ENCODE peak calls at places on chromosomes 2 and 18, in five cellular contexts. X is ovary, U is thyroid gland, G is sigmoid colon, R is body of pancreas. F is an unnamed sample. For H3K36me3, the result is how much of the 10 kb centered on the place peaks cover.

GRCh38 chr2:241324775-241325174 is 9.1 kb downstream of the SEPTIN2 start:
- DNase-seq in X (no peak), U (no peak), G (no peak), R (no peak), F (no peak)

GRCh38 chr2:215969131-215969841 is 44.1 kb downstream of the MREG start:
- DNase-seq in X (no peak), U (no peak), G (no peak), R (no peak), F (no peak)

GRCh38 chr2:59677095-59677609 is 876.3 kb downstream of the BCL11A start:
- DNase-seq in X (no peak), U (no peak), G (no peak), R (no peak), F (no peak)

GRCh38 chr2:132782166-132782783 is 112.3 kb upstream of the LYPD1 start:
- DNase-seq in X (no peak), U (no peak), G (no peak), R (no peak), F (no peak)

GRCh38 chr18:57727952-57728807 is 74.9 kb downstream of the ATP8B1 start:
- DNase-seq in X (no peak), U (no peak), G (no peak), R (no peak), F (no peak)

GRCh38 chr18:48802543-48803428 is 148.0 kb downstream of the SMAD7 start:
- DNase-seq in X (peak), U (peak), G (peak), R (peak), F (peak)

GRCh38 chr2:64056021-64056420 is 36.8 kb upstream of the VPS54 start:
- DNase-seq in X (no peak), U (no peak), G (no peak), R (no peak), F (no peak)

GRCh38 chr2:222076978-222077690 is 221.7 kb downstream of the PAX3 start:
- DNase-seq in X (no peak), U (no peak), G (no peak), R (no peak), F (no peak)

GRCh38 chr2:45851576-45852304 is 200.3 kb downstream of the PRKCE start:
- DNase-seq in X (no peak), U (peak), G (no peak), R (no peak), F (no peak)

GRCh38 chr2:198362777-198363176 is 558.4 kb downstream of the PLCL1 start:
- DNase-seq in X (no peak), U (no peak), G (no peak), R (no peak), F (no peak)

GRCh38 chr2:208195477-208195876 is 5.6 kb upstream of the C2orf80 start:
- DNase-seq in X (no peak), U (no peak), G (no peak), R (no peak), F (no peak)

GRCh38 chr2:224934542-224935188 is 107.6 kb downstream of the DOCK10 start:
- DNase-seq in X (no peak), U (no peak), G (no peak), R (no peak), F (no peak)

GRCh38 chr18:77061946-77062517 is 70.6 kb downstream of the MBP start:
- DNase-seq in X (no peak), U (no peak), G (no peak), R (peak), F (no peak)

GRCh38 chr2:174711206-174711605 is 53.1 kb downstream of the CHRNA1 start:
- DNase-seq in X (no peak), U (no peak), G (no peak), R (no peak), F (no peak)

DNA sequence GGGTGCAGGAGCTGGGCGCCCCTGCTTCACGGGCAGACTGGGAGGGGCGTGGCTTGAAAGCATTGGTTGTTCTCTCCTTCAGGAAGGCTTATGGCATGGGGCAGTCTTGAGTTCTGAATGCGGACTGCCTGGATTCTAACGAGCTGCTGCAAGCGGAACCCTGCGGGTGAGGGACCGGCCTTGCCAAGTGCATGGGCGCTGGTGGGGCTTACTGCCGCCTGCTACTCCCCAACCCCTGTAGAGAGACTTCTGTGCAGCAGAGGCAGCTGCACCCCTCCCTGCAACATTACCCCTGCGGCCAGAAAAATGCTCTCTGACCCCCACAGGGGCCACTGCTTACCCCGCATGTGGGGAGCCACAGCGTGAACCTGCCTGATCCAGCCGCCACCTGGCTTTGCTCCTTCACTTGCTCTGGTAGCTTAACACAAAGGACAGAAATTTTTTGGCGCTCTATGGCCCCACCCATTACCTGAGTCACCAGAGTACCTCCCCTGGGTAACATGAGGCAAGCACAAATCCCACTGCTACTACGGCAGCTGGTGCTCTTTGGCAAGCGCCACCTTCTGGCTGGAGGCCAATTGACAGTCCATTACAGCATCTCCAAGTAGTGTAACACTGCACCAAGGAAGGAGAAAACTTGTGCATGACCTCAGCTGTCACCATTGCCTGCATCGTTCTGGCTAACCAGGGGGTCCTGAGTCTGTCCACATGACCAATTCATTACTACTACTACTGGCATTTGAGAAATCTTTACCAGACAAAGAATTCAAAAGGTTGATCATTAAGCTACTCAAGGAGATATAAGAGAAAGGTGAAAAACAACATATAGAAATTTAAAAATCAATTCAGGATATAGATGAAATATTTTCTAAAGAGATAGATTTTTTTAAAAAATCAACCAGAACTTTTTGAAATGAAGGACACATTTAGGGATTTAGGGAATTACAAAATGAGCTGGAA is 35.4 kb downstream of the MYL12B start:
- DNase-seq in X (peak), U (peak), G (peak), R (peak), F (peak)
- TF ChIP-seq POLR2A in X (no peak), U (no peak), G (no peak), R (peak), F (no peak)

DNA sequence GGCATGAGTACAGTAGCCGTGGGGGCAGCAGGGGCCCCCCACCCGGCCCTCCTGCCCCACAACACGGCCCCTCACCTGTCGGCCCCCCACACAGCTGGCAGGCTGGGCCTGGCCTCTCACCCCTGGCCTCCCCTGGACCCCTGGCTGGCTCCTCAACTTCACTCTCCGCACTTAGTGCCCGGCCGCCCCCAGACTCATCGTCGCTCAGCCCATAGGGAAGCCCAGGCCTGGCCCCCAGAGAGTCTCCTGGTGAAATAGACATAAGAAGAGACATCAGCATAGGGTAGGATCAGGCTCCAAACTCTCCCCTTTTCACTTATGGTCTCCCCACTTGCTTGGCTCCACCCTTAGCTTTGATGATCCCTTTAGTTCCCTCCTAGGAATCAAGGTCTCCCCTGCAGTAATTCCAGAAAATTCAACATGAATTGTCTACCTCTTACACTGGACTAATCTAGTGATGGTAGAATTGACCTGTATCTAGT is 1.7 kb downstream of the ZNF513 start:
- DNase-seq in X (no peak), U (no peak), G (no peak), R (no peak), F (no peak)
- H3K36me3 ChIP-seq in X (under half), U (half or more), G (under half), R (under half), F (half or more)

GRCh38 chr18:59899298-59900221 is at the start of gene PMAIP1:
- DNase-seq in X (peak), U (peak), G (peak), R (peak), F (peak)
- TF ChIP-seq POLR2A in X (peak), U (no peak), G (peak), R (peak), F (no peak)

DNA sequence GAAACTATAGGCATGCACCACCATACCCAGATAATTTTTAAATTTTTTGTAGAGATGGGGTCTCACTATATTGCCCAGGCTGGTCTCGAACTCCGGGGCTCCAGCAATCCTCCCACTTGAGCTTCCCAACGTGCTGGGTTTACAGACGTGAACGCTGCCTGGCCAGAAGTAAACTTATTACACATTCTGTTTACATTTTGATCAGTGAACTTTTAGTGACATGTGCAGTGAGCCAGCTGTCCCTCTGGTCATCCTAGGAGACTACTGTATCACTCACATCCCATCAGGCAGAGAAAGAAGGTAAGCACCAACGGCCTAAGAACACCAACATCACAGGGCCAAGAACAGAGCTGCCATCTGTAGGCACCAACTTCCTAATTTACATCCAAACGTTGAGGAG is 22.2 kb downstream of the NDUFA10 start:
- DNase-seq in X (no peak), U (no peak), G (no peak), R (no peak), F (no peak)
- H3K36me3 ChIP-seq in X (under half), U (half or more), G (half or more), R (under half), F (half or more)

F was measured in heart left ventricle.